ENCODE peak calls at places on chromosomes 16 and 17, in seven cellular contexts. W, B, T, M, A, E and G are unnamed samples.

GRCh38 chr16:13426279-13426678 is 493.7 kb upstream of the ERCC4 start:
- DNase-seq in W (no peak), B (no peak), T (no peak), M (no peak), A (no peak), E (no peak), G (no peak)

GRCh38 chr16:86259499-86259898 is 250.8 kb upstream of the FOXF1 start:
- DNase-seq in W (no peak), B (no peak), T (no peak), M (no peak), A (no peak), E (no peak), G (no peak)

GRCh38 chr16:51665599-51665998 is 514.5 kb upstream of the SALL1 start:
- DNase-seq in W (no peak), B (no peak), T (no peak), M (no peak), A (no peak), E (no peak), G (no peak)

GRCh38 chr17:82193520-82194236 is 19.0 kb downstream of the CCDC57 start:
- DNase-seq in W (no peak), B (no peak), T (no peak), M (no peak), A (no peak), E (no peak), G (no peak)

GRCh38 chr16:71474864-71475263 is 12.8 kb upstream of the ZNF23 start:
- DNase-seq in W (no peak), B (no peak), T (peak; percentile 95), M (peak; percentile 93), A (no peak), E (no peak), G (peak; percentile 93)

GRCh38 chr16:85638695-85639409 is 25.7 kb downstream of the GSE1 start:
- DNase-seq in W (no peak), B (no peak), T (no peak), M (no peak), A (no peak), E (peak; percentile 53), G (no peak)

GRCh38 chr16:72856797-72857196 is 191.1 kb downstream of the ZFHX3 start:
- DNase-seq in W (peak; percentile 65), B (no peak), T (peak; percentile 17), M (no peak), A (no peak), E (no peak), G (peak; percentile 39)

GRCh38 chr17:64202683-64203430 is 60.2 kb downstream of the TEX2 start:
- DNase-seq in W (no peak), B (peak; percentile 87), T (peak; percentile 81), M (peak; percentile 81), A (no peak), E (no peak), G (peak; percentile 90)

GRCh38 chr17:82374626-82375331 is 3.2 kb downstream of the UTS2R start:
- DNase-seq in W (no peak), B (no peak), T (no peak), M (no peak), A (no peak), E (no peak), G (no peak)

GRCh38 chr17:45405250-45406086 is 27.2 kb downstream of the ARHGAP27 start:
- DNase-seq in W (peak; percentile 65), B (no peak), T (no peak), M (no peak), A (no peak), E (no peak), G (no peak)

GRCh38 chr16:2954228-2954627 is 9.8 kb upstream of the KREMEN2 start:
- DNase-seq in W (no peak), B (no peak), T (no peak), M (no peak), A (no peak), E (no peak), G (no peak)

GRCh38 chr17:75240394-75241142 is 20.8 kb downstream of the GGA3 start:
- DNase-seq in W (peak; percentile 77), B (peak; percentile 75), T (no peak), M (no peak), A (no peak), E (no peak), G (peak; percentile 26)

GRCh38 chr17:1267471-1267947 is 2.7 kb upstream of the BHLHA9 start:
- DNase-seq in W (peak; percentile 26), B (no peak), T (peak; percentile 37), M (no peak), A (no peak), E (peak; percentile 35), G (no peak)

GRCh38 chr16:79625738-79626137 is 25.2 kb upstream of the MAF start:
- DNase-seq in W (no peak), B (no peak), T (no peak), M (no peak), A (no peak), E (no peak), G (no peak)

GRCh38 chr17:2782030-2782429 is 14.2 kb upstream of the RAP1GAP2 start:
- DNase-seq in W (no peak), B (no peak), T (peak; percentile 47), M (peak; percentile 17), A (no peak), E (no peak), G (peak; percentile 37)

GRCh38 chr16:1006781-1007180 is 25.2 kb downstream of the SOX8 start:
- DNase-seq in W (no peak), B (no peak), T (no peak), M (no peak), A (no peak), E (no peak), G (no peak)

GRCh38 chr16:6684076-6684673 is 648.5 kb upstream of the RBFOX1 start:
- DNase-seq in W (peak; percentile 10), B (no peak), T (peak; percentile 15), M (no peak), A (no peak), E (peak; percentile 13), G (peak; percentile 7)

GRCh38 chr16:48526058-48526957 is 83.7 kb downstream of the N4BP1 start:
- DNase-seq in W (no peak), B (no peak), T (peak; percentile 12), M (no peak), A (no peak), E (peak; percentile 38), G (no peak)

GRCh38 chr16:588639-588888 is 1.3 kb upstream of the RAB40C start:
- DNase-seq in W (peak; percentile 55), B (no peak), T (peak; percentile 55), M (peak; percentile 59), A (no peak), E (peak; percentile 64), G (peak; percentile 62)

GRCh38 chr16:6841392-6841791 is 491.3 kb upstream of the RBFOX1 start:
- DNase-seq in W (no peak), B (peak; percentile 48), T (no peak), M (no peak), A (no peak), E (no peak), G (no peak)

GRCh38 chr16:66250686-66251405 is 115.6 kb upstream of the CDH5 start:
- DNase-seq in W (no peak), B (peak; percentile 82), T (peak; percentile 94), M (peak; percentile 19), A (no peak), E (no peak), G (peak; percentile 71)

GRCh38 chr17:32870969-32871368 is 6.0 kb downstream of the MYO1D start:
- DNase-seq in W (no peak), B (no peak), T (peak; percentile 76), M (peak; percentile 46), A (no peak), E (no peak), G (peak; percentile 57)

GRCh38 chr17:28937044-28937729 is 14.1 kb downstream of the PHF12 start:
- DNase-seq in W (no peak), B (peak; percentile 90), T (no peak), M (no peak), A (no peak), E (no peak), G (no peak)

GRCh38 chr17:75813081-75814020 is 28.7 kb downstream of the UNK start:
- DNase-seq in W (no peak), B (no peak), T (no peak), M (no peak), A (no peak), E (no peak), G (no peak)

GRCh38 chr16:73768786-73769203 is 527.8 kb upstream of the PSMD7 start:
- DNase-seq in W (no peak), B (no peak), T (peak; percentile 57), M (peak; percentile 41), A (no peak), E (no peak), G (peak; percentile 21)

GRCh38 chr17:7747586-7747985 is 30.0 kb downstream of the DNAH2 start:
- DNase-seq in W (no peak), B (no peak), T (peak; percentile 35), M (peak; percentile 27), A (no peak), E (no peak), G (peak; percentile 52)

GRCh38 chr17:7060165-7060890 is 16.4 kb upstream of the SLC16A11 start:
- DNase-seq in W (no peak), B (peak; percentile 66), T (peak; percentile 89), M (peak; percentile 51), A (no peak), E (no peak), G (peak; percentile 60)

GRCh38 chr16:70768205-70768580 is 32.8 kb downstream of the VAC14 start:
- DNase-seq in W (no peak), B (no peak), T (no peak), M (no peak), A (no peak), E (no peak), G (no peak)